ENCODE peak calls at places on chromosomes 4 and X, in nine cellular contexts. One of them, this sample, is unnamed.

GRCh38 chrX:152177497-152178269 is 39.3 kb upstream of the MAGEA10 start:
- DNase-seq in G401: no peak
- DNase-seq in activated gamma-delta T cell treated with Interleukin-2 at 50 U/mL for 16 hours: no peak
- DNase-seq in NCI-H146: no peak
- DNase-seq in stimulated activated CD4-positive, alpha-beta T cell treated with anti-CD3 and anti-CD28 coated beads, Interleukin-2, amount 100 ng/mL, for 48 hours: no peak
- DNase-seq in stimulated activated CD8-positive, alpha-beta memory T cell treated with anti-CD3 and anti-CD28 coated beads, Interleukin-7, amount 100 ng/mL, for 24 hours: no peak
- DNase-seq in KBM-7: no peak
- DNase-seq in activated CD4-positive, alpha-beta T cell treated with anti-CD3 and anti-CD28 coated beads, Interleukin-2, amount 50 U/mL, for 48 hours: no peak
- DNase-seq in Peyer's patch: no peak
- DNase-seq in this sample: no peak

GRCh38 chr4:100306018-100306417 is 115.8 kb upstream of the DDIT4L start:
- DNase-seq in stimulated activated CD8-positive, alpha-beta memory T cell treated with anti-CD3 and anti-CD28 coated beads, Interleukin-7, amount 100 ng/mL, for 24 hours: no peak
- DNase-seq in Peyer's patch: no peak
- DNase-seq in activated CD4-positive, alpha-beta T cell treated with anti-CD3 and anti-CD28 coated beads, Interleukin-2, amount 50 U/mL, for 48 hours: no peak
- DNase-seq in NCI-H146: no peak
- DNase-seq in KBM-7: no peak
- DNase-seq in stimulated activated CD4-positive, alpha-beta T cell treated with anti-CD3 and anti-CD28 coated beads, Interleukin-2, amount 100 ng/mL, for 48 hours: no peak
- DNase-seq in activated gamma-delta T cell treated with Interleukin-2 at 50 U/mL for 16 hours: no peak
- DNase-seq in G401: no peak
- DNase-seq in this sample: no peak

GRCh38 chr4:169416997-169417396 is 146.2 kb upstream of the SH3RF1 start:
- DNase-seq in stimulated activated CD4-positive, alpha-beta T cell treated with anti-CD3 and anti-CD28 coated beads, Interleukin-2, amount 100 ng/mL, for 48 hours: no peak
- DNase-seq in G401: no peak
- DNase-seq in Peyer's patch: no peak
- DNase-seq in activated CD4-positive, alpha-beta T cell treated with anti-CD3 and anti-CD28 coated beads, Interleukin-2, amount 50 U/mL, for 48 hours: no peak
- DNase-seq in NCI-H146: no peak
- DNase-seq in KBM-7: no peak
- DNase-seq in stimulated activated CD8-positive, alpha-beta memory T cell treated with anti-CD3 and anti-CD28 coated beads, Interleukin-7, amount 100 ng/mL, for 24 hours: no peak
- DNase-seq in activated gamma-delta T cell treated with Interleukin-2 at 50 U/mL for 16 hours: no peak
- DNase-seq in this sample: no peak

GRCh38 chrX:7146703-7147430 is 645 bp upstream of the STS start:
- DNase-seq in G401: no peak
- DNase-seq in activated gamma-delta T cell treated with Interleukin-2 at 50 U/mL for 16 hours: no peak
- DNase-seq in activated CD4-positive, alpha-beta T cell treated with anti-CD3 and anti-CD28 coated beads, Interleukin-2, amount 50 U/mL, for 48 hours: no peak
- DNase-seq in Peyer's patch: peak; percentile 38
- DNase-seq in stimulated activated CD8-positive, alpha-beta memory T cell treated with anti-CD3 and anti-CD28 coated beads, Interleukin-7, amount 100 ng/mL, for 24 hours: no peak
- DNase-seq in KBM-7: no peak
- DNase-seq in stimulated activated CD4-positive, alpha-beta T cell treated with anti-CD3 and anti-CD28 coated beads, Interleukin-2, amount 100 ng/mL, for 48 hours: no peak
- DNase-seq in NCI-H146: no peak
- DNase-seq in this sample: peak; percentile 4

GRCh38 chrX:150324035-150324728 is 38.9 kb upstream of the MAMLD1 start:
- DNase-seq in stimulated activated CD8-positive, alpha-beta memory T cell treated with anti-CD3 and anti-CD28 coated beads, Interleukin-7, amount 100 ng/mL, for 24 hours: no peak
- DNase-seq in G401: no peak
- DNase-seq in activated gamma-delta T cell treated with Interleukin-2 at 50 U/mL for 16 hours: no peak
- DNase-seq in activated CD4-positive, alpha-beta T cell treated with anti-CD3 and anti-CD28 coated beads, Interleukin-2, amount 50 U/mL, for 48 hours: no peak
- DNase-seq in KBM-7: no peak
- DNase-seq in Peyer's patch: no peak
- DNase-seq in NCI-H146: no peak
- DNase-seq in stimulated activated CD4-positive, alpha-beta T cell treated with anti-CD3 and anti-CD28 coated beads, Interleukin-2, amount 100 ng/mL, for 48 hours: no peak
- DNase-seq in this sample: no peak

GRCh38 chr4:187865914-187866313 is 129.7 kb upstream of the ZFP42 start:
- DNase-seq in activated gamma-delta T cell treated with Interleukin-2 at 50 U/mL for 16 hours: no peak
- DNase-seq in Peyer's patch: no peak
- DNase-seq in G401: no peak
- DNase-seq in stimulated activated CD8-positive, alpha-beta memory T cell treated with anti-CD3 and anti-CD28 coated beads, Interleukin-7, amount 100 ng/mL, for 24 hours: no peak
- DNase-seq in KBM-7: no peak
- DNase-seq in stimulated activated CD4-positive, alpha-beta T cell treated with anti-CD3 and anti-CD28 coated beads, Interleukin-2, amount 100 ng/mL, for 48 hours: no peak
- DNase-seq in activated CD4-positive, alpha-beta T cell treated with anti-CD3 and anti-CD28 coated beads, Interleukin-2, amount 50 U/mL, for 48 hours: no peak
- DNase-seq in NCI-H146: no peak
- DNase-seq in this sample: no peak

GRCh38 chr4:1693131-1693896 is 9.2 kb upstream of the FAM53A start:
- DNase-seq in stimulated activated CD8-positive, alpha-beta memory T cell treated with anti-CD3 and anti-CD28 coated beads, Interleukin-7, amount 100 ng/mL, for 24 hours: peak; percentile 54
- DNase-seq in stimulated activated CD4-positive, alpha-beta T cell treated with anti-CD3 and anti-CD28 coated beads, Interleukin-2, amount 100 ng/mL, for 48 hours: peak; percentile 72
- DNase-seq in activated CD4-positive, alpha-beta T cell treated with anti-CD3 and anti-CD28 coated beads, Interleukin-2, amount 50 U/mL, for 48 hours: peak; percentile 68
- DNase-seq in Peyer's patch: peak; percentile 54
- DNase-seq in NCI-H146: peak; percentile 68
- DNase-seq in G401: peak; percentile 87
- DNase-seq in KBM-7: peak; percentile 84
- DNase-seq in activated gamma-delta T cell treated with Interleukin-2 at 50 U/mL for 16 hours: peak; percentile 78
- DNase-seq in this sample: peak; percentile 77

GRCh38 chr4:152983774-152984411 is 47.8 kb downstream of the FHDC1 start:
- DNase-seq in KBM-7: no peak
- DNase-seq in activated CD4-positive, alpha-beta T cell treated with anti-CD3 and anti-CD28 coated beads, Interleukin-2, amount 50 U/mL, for 48 hours: no peak
- DNase-seq in stimulated activated CD4-positive, alpha-beta T cell treated with anti-CD3 and anti-CD28 coated beads, Interleukin-2, amount 100 ng/mL, for 48 hours: no peak
- DNase-seq in activated gamma-delta T cell treated with Interleukin-2 at 50 U/mL for 16 hours: no peak
- DNase-seq in G401: no peak
- DNase-seq in Peyer's patch: no peak
- DNase-seq in NCI-H146: no peak
- DNase-seq in stimulated activated CD8-positive, alpha-beta memory T cell treated with anti-CD3 and anti-CD28 coated beads, Interleukin-7, amount 100 ng/mL, for 24 hours: no peak
- DNase-seq in this sample: no peak

GRCh38 chr4:36011381-36011780 is 232.9 kb downstream of the ARAP2 start:
- DNase-seq in Peyer's patch: no peak
- DNase-seq in activated CD4-positive, alpha-beta T cell treated with anti-CD3 and anti-CD28 coated beads, Interleukin-2, amount 50 U/mL, for 48 hours: no peak
- DNase-seq in stimulated activated CD4-positive, alpha-beta T cell treated with anti-CD3 and anti-CD28 coated beads, Interleukin-2, amount 100 ng/mL, for 48 hours: no peak
- DNase-seq in stimulated activated CD8-positive, alpha-beta memory T cell treated with anti-CD3 and anti-CD28 coated beads, Interleukin-7, amount 100 ng/mL, for 24 hours: no peak
- DNase-seq in NCI-H146: no peak
- DNase-seq in G401: no peak
- DNase-seq in KBM-7: no peak
- DNase-seq in activated gamma-delta T cell treated with Interleukin-2 at 50 U/mL for 16 hours: no peak
- DNase-seq in this sample: no peak

GRCh38 chrX:23959781-23960180 is 52.0 kb downstream of the CXorf58 start:
- DNase-seq in NCI-H146: no peak
- DNase-seq in Peyer's patch: no peak
- DNase-seq in activated gamma-delta T cell treated with Interleukin-2 at 50 U/mL for 16 hours: no peak
- DNase-seq in stimulated activated CD8-positive, alpha-beta memory T cell treated with anti-CD3 and anti-CD28 coated beads, Interleukin-7, amount 100 ng/mL, for 24 hours: no peak
- DNase-seq in KBM-7: peak; percentile 52
- DNase-seq in activated CD4-positive, alpha-beta T cell treated with anti-CD3 and anti-CD28 coated beads, Interleukin-2, amount 50 U/mL, for 48 hours: peak; percentile 1
- DNase-seq in G401: no peak
- DNase-seq in stimulated activated CD4-positive, alpha-beta T cell treated with anti-CD3 and anti-CD28 coated beads, Interleukin-2, amount 100 ng/mL, for 48 hours: no peak
- DNase-seq in this sample: no peak

GRCh38 chr4:76980280-76980679 is 30.7 kb downstream of the SEPTIN11 start:
- DNase-seq in G401: no peak
- DNase-seq in activated CD4-positive, alpha-beta T cell treated with anti-CD3 and anti-CD28 coated beads, Interleukin-2, amount 50 U/mL, for 48 hours: no peak
- DNase-seq in Peyer's patch: no peak
- DNase-seq in stimulated activated CD8-positive, alpha-beta memory T cell treated with anti-CD3 and anti-CD28 coated beads, Interleukin-7, amount 100 ng/mL, for 24 hours: no peak
- DNase-seq in KBM-7: no peak
- DNase-seq in activated gamma-delta T cell treated with Interleukin-2 at 50 U/mL for 16 hours: no peak
- DNase-seq in stimulated activated CD4-positive, alpha-beta T cell treated with anti-CD3 and anti-CD28 coated beads, Interleukin-2, amount 100 ng/mL, for 48 hours: no peak
- DNase-seq in NCI-H146: no peak
- DNase-seq in this sample: no peak

GRCh38 chrX:38879631-38880220 is 78.5 kb downstream of the MID1IP1 start:
- DNase-seq in activated CD4-positive, alpha-beta T cell treated with anti-CD3 and anti-CD28 coated beads, Interleukin-2, amount 50 U/mL, for 48 hours: no peak
- DNase-seq in KBM-7: peak; percentile 82
- DNase-seq in stimulated activated CD8-positive, alpha-beta memory T cell treated with anti-CD3 and anti-CD28 coated beads, Interleukin-7, amount 100 ng/mL, for 24 hours: no peak
- DNase-seq in G401: no peak
- DNase-seq in activated gamma-delta T cell treated with Interleukin-2 at 50 U/mL for 16 hours: no peak
- DNase-seq in Peyer's patch: peak; percentile 54
- DNase-seq in stimulated activated CD4-positive, alpha-beta T cell treated with anti-CD3 and anti-CD28 coated beads, Interleukin-2, amount 100 ng/mL, for 48 hours: no peak
- DNase-seq in NCI-H146: peak; percentile 73
- DNase-seq in this sample: peak; percentile 77

GRCh38 chr4:180380733-180381132 is 1862.5 kb upstream of the TENM3 start:
- DNase-seq in stimulated activated CD4-positive, alpha-beta T cell treated with anti-CD3 and anti-CD28 coated beads, Interleukin-2, amount 100 ng/mL, for 48 hours: no peak
- DNase-seq in stimulated activated CD8-positive, alpha-beta memory T cell treated with anti-CD3 and anti-CD28 coated beads, Interleukin-7, amount 100 ng/mL, for 24 hours: no peak
- DNase-seq in activated gamma-delta T cell treated with Interleukin-2 at 50 U/mL for 16 hours: no peak
- DNase-seq in G401: no peak
- DNase-seq in activated CD4-positive, alpha-beta T cell treated with anti-CD3 and anti-CD28 coated beads, Interleukin-2, amount 50 U/mL, for 48 hours: no peak
- DNase-seq in Peyer's patch: no peak
- DNase-seq in NCI-H146: no peak
- DNase-seq in KBM-7: no peak
- DNase-seq in this sample: no peak

GRCh38 chrX:9227276-9227675 is 193.3 kb upstream of the FAM9B start:
- DNase-seq in stimulated activated CD8-positive, alpha-beta memory T cell treated with anti-CD3 and anti-CD28 coated beads, Interleukin-7, amount 100 ng/mL, for 24 hours: no peak
- DNase-seq in G401: no peak
- DNase-seq in KBM-7: no peak
- DNase-seq in Peyer's patch: no peak
- DNase-seq in NCI-H146: no peak
- DNase-seq in activated gamma-delta T cell treated with Interleukin-2 at 50 U/mL for 16 hours: no peak
- DNase-seq in activated CD4-positive, alpha-beta T cell treated with anti-CD3 and anti-CD28 coated beads, Interleukin-2, amount 50 U/mL, for 48 hours: no peak
- DNase-seq in stimulated activated CD4-positive, alpha-beta T cell treated with anti-CD3 and anti-CD28 coated beads, Interleukin-2, amount 100 ng/mL, for 48 hours: no peak
- DNase-seq in this sample: no peak

GRCh38 chr4:35793045-35793722 is 451.1 kb downstream of the ARAP2 start:
- DNase-seq in NCI-H146: no peak
- DNase-seq in KBM-7: no peak
- DNase-seq in G401: no peak
- DNase-seq in stimulated activated CD8-positive, alpha-beta memory T cell treated with anti-CD3 and anti-CD28 coated beads, Interleukin-7, amount 100 ng/mL, for 24 hours: no peak
- DNase-seq in activated CD4-positive, alpha-beta T cell treated with anti-CD3 and anti-CD28 coated beads, Interleukin-2, amount 50 U/mL, for 48 hours: no peak
- DNase-seq in stimulated activated CD4-positive, alpha-beta T cell treated with anti-CD3 and anti-CD28 coated beads, Interleukin-2, amount 100 ng/mL, for 48 hours: no peak
- DNase-seq in activated gamma-delta T cell treated with Interleukin-2 at 50 U/mL for 16 hours: no peak
- DNase-seq in Peyer's patch: no peak
- DNase-seq in this sample: no peak

GRCh38 chr4:146648384-146648783 is 9.7 kb downstream of the POU4F2 start:
- DNase-seq in KBM-7: no peak
- DNase-seq in activated gamma-delta T cell treated with Interleukin-2 at 50 U/mL for 16 hours: no peak
- DNase-seq in stimulated activated CD4-positive, alpha-beta T cell treated with anti-CD3 and anti-CD28 coated beads, Interleukin-2, amount 100 ng/mL, for 48 hours: no peak
- DNase-seq in G401: no peak
- DNase-seq in Peyer's patch: no peak
- DNase-seq in NCI-H146: no peak
- DNase-seq in activated CD4-positive, alpha-beta T cell treated with anti-CD3 and anti-CD28 coated beads, Interleukin-2, amount 50 U/mL, for 48 hours: no peak
- DNase-seq in stimulated activated CD8-positive, alpha-beta memory T cell treated with anti-CD3 and anti-CD28 coated beads, Interleukin-7, amount 100 ng/mL, for 24 hours: no peak
- DNase-seq in this sample: no peak

GRCh38 chr4:168881754-168882153 is 128.3 kb downstream of the CBR4 start:
- DNase-seq in activated gamma-delta T cell treated with Interleukin-2 at 50 U/mL for 16 hours: no peak
- DNase-seq in G401: no peak
- DNase-seq in stimulated activated CD8-positive, alpha-beta memory T cell treated with anti-CD3 and anti-CD28 coated beads, Interleukin-7, amount 100 ng/mL, for 24 hours: no peak
- DNase-seq in Peyer's patch: no peak
- DNase-seq in activated CD4-positive, alpha-beta T cell treated with anti-CD3 and anti-CD28 coated beads, Interleukin-2, amount 50 U/mL, for 48 hours: no peak
- DNase-seq in NCI-H146: no peak
- DNase-seq in KBM-7: peak; percentile 3
- DNase-seq in stimulated activated CD4-positive, alpha-beta T cell treated with anti-CD3 and anti-CD28 coated beads, Interleukin-2, amount 100 ng/mL, for 48 hours: no peak
- DNase-seq in this sample: no peak

GRCh38 chr4:24413311-24413784 is 171.0 kb downstream of the DHX15 start:
- DNase-seq in activated CD4-positive, alpha-beta T cell treated with anti-CD3 and anti-CD28 coated beads, Interleukin-2, amount 50 U/mL, for 48 hours: no peak
- DNase-seq in stimulated activated CD4-positive, alpha-beta T cell treated with anti-CD3 and anti-CD28 coated beads, Interleukin-2, amount 100 ng/mL, for 48 hours: no peak
- DNase-seq in NCI-H146: no peak
- DNase-seq in G401: no peak
- DNase-seq in stimulated activated CD8-positive, alpha-beta memory T cell treated with anti-CD3 and anti-CD28 coated beads, Interleukin-7, amount 100 ng/mL, for 24 hours: no peak
- DNase-seq in KBM-7: no peak
- DNase-seq in activated gamma-delta T cell treated with Interleukin-2 at 50 U/mL for 16 hours: no peak
- DNase-seq in Peyer's patch: no peak
- DNase-seq in this sample: no peak

GRCh38 chr4:69689530-69690111 is 36.6 kb upstream of the UGT2A1 start:
- DNase-seq in stimulated activated CD8-positive, alpha-beta memory T cell treated with anti-CD3 and anti-CD28 coated beads, Interleukin-7, amount 100 ng/mL, for 24 hours: no peak
- DNase-seq in activated gamma-delta T cell treated with Interleukin-2 at 50 U/mL for 16 hours: no peak
- DNase-seq in G401: peak; percentile 7
- DNase-seq in NCI-H146: peak; percentile 56
- DNase-seq in KBM-7: peak; percentile 42
- DNase-seq in Peyer's patch: no peak
- DNase-seq in stimulated activated CD4-positive, alpha-beta T cell treated with anti-CD3 and anti-CD28 coated beads, Interleukin-2, amount 100 ng/mL, for 48 hours: no peak
- DNase-seq in activated CD4-positive, alpha-beta T cell treated with anti-CD3 and anti-CD28 coated beads, Interleukin-2, amount 50 U/mL, for 48 hours: no peak
- DNase-seq in this sample: no peak

GRCh38 chr4:122922877-122923511 is 597 bp upstream of the NUDT6 start:
- DNase-seq in activated gamma-delta T cell treated with Interleukin-2 at 50 U/mL for 16 hours: peak; percentile 83
- DNase-seq in activated CD4-positive, alpha-beta T cell treated with anti-CD3 and anti-CD28 coated beads, Interleukin-2, amount 50 U/mL, for 48 hours: peak; percentile 89
- DNase-seq in stimulated activated CD8-positive, alpha-beta memory T cell treated with anti-CD3 and anti-CD28 coated beads, Interleukin-7, amount 100 ng/mL, for 24 hours: peak; percentile 70
- DNase-seq in KBM-7: peak; percentile 94
- DNase-seq in stimulated activated CD4-positive, alpha-beta T cell treated with anti-CD3 and anti-CD28 coated beads, Interleukin-2, amount 100 ng/mL, for 48 hours: peak; percentile 78
- DNase-seq in Peyer's patch: peak; percentile 85
- DNase-seq in G401: peak; percentile 92
- DNase-seq in NCI-H146: peak; percentile 77
- DNase-seq in this sample: peak; percentile 78

GRCh38 chr4:125423124-125423523 is 108.4 kb downstream of the FAT4 start:
- DNase-seq in stimulated activated CD8-positive, alpha-beta memory T cell treated with anti-CD3 and anti-CD28 coated beads, Interleukin-7, amount 100 ng/mL, for 24 hours: no peak
- DNase-seq in Peyer's patch: no peak
- DNase-seq in G401: no peak
- DNase-seq in activated gamma-delta T cell treated with Interleukin-2 at 50 U/mL for 16 hours: no peak
- DNase-seq in stimulated activated CD4-positive, alpha-beta T cell treated with anti-CD3 and anti-CD28 coated beads, Interleukin-2, amount 100 ng/mL, for 48 hours: no peak
- DNase-seq in activated CD4-positive, alpha-beta T cell treated with anti-CD3 and anti-CD28 coated beads, Interleukin-2, amount 50 U/mL, for 48 hours: no peak
- DNase-seq in NCI-H146: no peak
- DNase-seq in KBM-7: no peak
- DNase-seq in this sample: no peak

GRCh38 chrX:41335590-41336331 is 1.8 kb downstream of the DDX3X start:
- DNase-seq in G401: no peak
- DNase-seq in activated gamma-delta T cell treated with Interleukin-2 at 50 U/mL for 16 hours: no peak
- DNase-seq in activated CD4-positive, alpha-beta T cell treated with anti-CD3 and anti-CD28 coated beads, Interleukin-2, amount 50 U/mL, for 48 hours: no peak
- DNase-seq in stimulated activated CD4-positive, alpha-beta T cell treated with anti-CD3 and anti-CD28 coated beads, Interleukin-2, amount 100 ng/mL, for 48 hours: no peak
- DNase-seq in NCI-H146: no peak
- DNase-seq in stimulated activated CD8-positive, alpha-beta memory T cell treated with anti-CD3 and anti-CD28 coated beads, Interleukin-7, amount 100 ng/mL, for 24 hours: no peak
- DNase-seq in KBM-7: no peak
- DNase-seq in Peyer's patch: no peak
- DNase-seq in this sample: no peak

GRCh38 chr4:44638091-44638490 is 13.3 kb downstream of the YIPF7 start:
- DNase-seq in activated gamma-delta T cell treated with Interleukin-2 at 50 U/mL for 16 hours: no peak
- DNase-seq in stimulated activated CD8-positive, alpha-beta memory T cell treated with anti-CD3 and anti-CD28 coated beads, Interleukin-7, amount 100 ng/mL, for 24 hours: no peak
- DNase-seq in KBM-7: no peak
- DNase-seq in stimulated activated CD4-positive, alpha-beta T cell treated with anti-CD3 and anti-CD28 coated beads, Interleukin-2, amount 100 ng/mL, for 48 hours: no peak
- DNase-seq in activated CD4-positive, alpha-beta T cell treated with anti-CD3 and anti-CD28 coated beads, Interleukin-2, amount 50 U/mL, for 48 hours: no peak
- DNase-seq in G401: peak; percentile 55
- DNase-seq in NCI-H146: no peak
- DNase-seq in Peyer's patch: no peak
- DNase-seq in this sample: no peak

GRCh38 chrX:117301086-117301485 is 815.5 kb downstream of the KLHL13 start:
- DNase-seq in KBM-7: no peak
- DNase-seq in activated gamma-delta T cell treated with Interleukin-2 at 50 U/mL for 16 hours: no peak
- DNase-seq in stimulated activated CD8-positive, alpha-beta memory T cell treated with anti-CD3 and anti-CD28 coated beads, Interleukin-7, amount 100 ng/mL, for 24 hours: no peak
- DNase-seq in activated CD4-positive, alpha-beta T cell treated with anti-CD3 and anti-CD28 coated beads, Interleukin-2, amount 50 U/mL, for 48 hours: no peak
- DNase-seq in NCI-H146: no peak
- DNase-seq in Peyer's patch: no peak
- DNase-seq in stimulated activated CD4-positive, alpha-beta T cell treated with anti-CD3 and anti-CD28 coated beads, Interleukin-2, amount 100 ng/mL, for 48 hours: no peak
- DNase-seq in G401: no peak
- DNase-seq in this sample: no peak

GRCh38 chr4:40149960-40150385 is 46.9 kb upstream of the RHOH start:
- DNase-seq in activated CD4-positive, alpha-beta T cell treated with anti-CD3 and anti-CD28 coated beads, Interleukin-2, amount 50 U/mL, for 48 hours: peak; percentile 62
- DNase-seq in Peyer's patch: peak; percentile 85
- DNase-seq in stimulated activated CD8-positive, alpha-beta memory T cell treated with anti-CD3 and anti-CD28 coated beads, Interleukin-7, amount 100 ng/mL, for 24 hours: peak; percentile 13
- DNase-seq in stimulated activated CD4-positive, alpha-beta T cell treated with anti-CD3 and anti-CD28 coated beads, Interleukin-2, amount 100 ng/mL, for 48 hours: peak; percentile 70
- DNase-seq in NCI-H146: peak; percentile 60
- DNase-seq in G401: peak; percentile 50
- DNase-seq in activated gamma-delta T cell treated with Interleukin-2 at 50 U/mL for 16 hours: peak; percentile 73
- DNase-seq in KBM-7: peak; percentile 89
- DNase-seq in this sample: peak; percentile 67

GRCh38 chr4:143344774-143345173 is 8.1 kb downstream of the GAB1 start:
- DNase-seq in stimulated activated CD8-positive, alpha-beta memory T cell treated with anti-CD3 and anti-CD28 coated beads, Interleukin-7, amount 100 ng/mL, for 24 hours: no peak
- DNase-seq in activated CD4-positive, alpha-beta T cell treated with anti-CD3 and anti-CD28 coated beads, Interleukin-2, amount 50 U/mL, for 48 hours: no peak
- DNase-seq in NCI-H146: no peak
- DNase-seq in activated gamma-delta T cell treated with Interleukin-2 at 50 U/mL for 16 hours: no peak
- DNase-seq in Peyer's patch: no peak
- DNase-seq in G401: no peak
- DNase-seq in KBM-7: no peak
- DNase-seq in stimulated activated CD4-positive, alpha-beta T cell treated with anti-CD3 and anti-CD28 coated beads, Interleukin-2, amount 100 ng/mL, for 48 hours: no peak
- DNase-seq in this sample: no peak

GRCh38 chrX:111254896-111255693 is 15.2 kb downstream of the CAPN6 start:
- DNase-seq in stimulated activated CD4-positive, alpha-beta T cell treated with anti-CD3 and anti-CD28 coated beads, Interleukin-2, amount 100 ng/mL, for 48 hours: no peak
- DNase-seq in G401: no peak
- DNase-seq in activated CD4-positive, alpha-beta T cell treated with anti-CD3 and anti-CD28 coated beads, Interleukin-2, amount 50 U/mL, for 48 hours: no peak
- DNase-seq in NCI-H146: no peak
- DNase-seq in activated gamma-delta T cell treated with Interleukin-2 at 50 U/mL for 16 hours: no peak
- DNase-seq in KBM-7: no peak
- DNase-seq in stimulated activated CD8-positive, alpha-beta memory T cell treated with anti-CD3 and anti-CD28 coated beads, Interleukin-7, amount 100 ng/mL, for 24 hours: no peak
- DNase-seq in Peyer's patch: no peak
- DNase-seq in this sample: no peak

This sample was measured in naive B cell.